ENCODE peak calls at places on chromosomes 11 and 22, in nine cellular contexts. V, W, A, C, H, L, Y, B and F are unnamed samples.

GRCh38 chr11:73145986-73146575 is 4.0 kb upstream of the FCHSD2 start:
- DNase-seq in V (no peak), W (no peak), A (no peak), C (peak), H (no peak), L (no peak), Y (no peak), B (peak), F (no peak)

GRCh38 chr11:110297082-110297725 is 790 bp upstream of the RDX start:
- DNase-seq in V (no peak), W (no peak), A (no peak), C (no peak), H (no peak), L (peak), Y (peak), B (no peak), F (no peak)

GRCh38 chr11:32297629-32298028 is 137.7 kb downstream of the WT1 start:
- DNase-seq in V (no peak), W (no peak), A (no peak), C (no peak), H (peak), L (peak), Y (peak), B (no peak), F (no peak)

GRCh38 chr11:6825333-6825744 is 20.1 kb upstream of the OR10A5 start:
- DNase-seq in V (no peak), W (no peak), A (no peak), C (no peak), H (no peak), L (peak), Y (peak), B (no peak), F (no peak)

GRCh38 chr11:115845872-115846271 is 341.7 kb upstream of the CADM1 start:
- DNase-seq in V (no peak), W (no peak), A (no peak), C (no peak), H (no peak), L (no peak), Y (no peak), B (no peak), F (no peak)

GRCh38 chr11:73576226-73576625 is 21.7 kb downstream of the FAM168A start:
- DNase-seq in V (no peak), W (no peak), A (no peak), C (no peak), H (no peak), L (no peak), Y (no peak), B (no peak), F (no peak)

GRCh38 chr11:86177319-86177718 is 67.2 kb upstream of the EED start:
- DNase-seq in V (no peak), W (no peak), A (no peak), C (no peak), H (no peak), L (no peak), Y (no peak), B (no peak), F (no peak)

GRCh38 chr11:10164621-10165020 is 129.4 kb downstream of the SBF2 start:
- DNase-seq in V (no peak), W (no peak), A (no peak), C (no peak), H (no peak), L (no peak), Y (no peak), B (no peak), F (no peak)

GRCh38 chr11:48880021-48880441 is 103.7 kb downstream of the TRIM51G start:
- DNase-seq in V (no peak), W (no peak), A (no peak), C (no peak), H (no peak), L (no peak), Y (no peak), B (no peak), F (no peak)

GRCh38 chr11:93895106-93895862 is 44.9 kb upstream of the VSTM5 start:
- DNase-seq in V (peak), W (peak), A (peak), C (peak), H (peak), L (peak), Y (peak), B (no peak), F (peak)

GRCh38 chr11:2392241-2392959 is 8.2 kb upstream of the TSSC4 start:
- DNase-seq in V (no peak), W (no peak), A (no peak), C (no peak), H (no peak), L (no peak), Y (no peak), B (no peak), F (no peak)

GRCh38 chr22:49011379-49011768 is 816.3 kb downstream of the BRD1 start:
- DNase-seq in V (no peak), W (no peak), A (peak), C (no peak), H (no peak), L (no peak), Y (no peak), B (peak), F (no peak)

GRCh38 chr22:25709758-25710157 is 32.2 kb upstream of the MYO18B start:
- DNase-seq in V (no peak), W (no peak), A (no peak), C (no peak), H (peak), L (no peak), Y (no peak), B (no peak), F (peak)

GRCh38 chr11:78586452-78587046 is 11.9 kb upstream of the NARS2 start:
- DNase-seq in V (no peak), W (no peak), A (no peak), C (no peak), H (peak), L (peak), Y (peak), B (no peak), F (no peak)

GRCh38 chr11:72655896-72656464 is 18.2 kb downstream of the PDE2A start:
- DNase-seq in V (no peak), W (no peak), A (no peak), C (no peak), H (no peak), L (no peak), Y (no peak), B (no peak), F (no peak)

GRCh38 chr11:69003866-69004311 is 9.2 kb downstream of the MRGPRF start:
- DNase-seq in V (no peak), W (no peak), A (no peak), C (no peak), H (no peak), L (no peak), Y (no peak), B (no peak), F (no peak)

GRCh38 chr11:11250470-11250869 is 102.6 kb downstream of the CSNK2A3 start:
- DNase-seq in V (peak), W (no peak), A (no peak), C (no peak), H (peak), L (no peak), Y (no peak), B (no peak), F (no peak)

GRCh38 chr22:37333724-37334460 is 51.6 kb downstream of the CYTH4 start:
- DNase-seq in V (no peak), W (no peak), A (no peak), C (no peak), H (no peak), L (no peak), Y (no peak), B (no peak), F (no peak)

GRCh38 chr11:8006349-8006977 is 19.3 kb downstream of the EIF3F start:
- DNase-seq in V (peak), W (peak), A (peak), C (peak), H (peak), L (peak), Y (peak), B (peak), F (peak)

GRCh38 chr11:126378763-126379162 is 23.3 kb downstream of the ST3GAL4 start:
- DNase-seq in V (no peak), W (no peak), A (no peak), C (no peak), H (no peak), L (no peak), Y (peak), B (no peak), F (no peak)

GRCh38 chr22:46734830-46735453 is 3.1 kb downstream of the CERK start:
- DNase-seq in V (no peak), W (no peak), A (peak), C (peak), H (peak), L (peak), Y (no peak), B (peak), F (peak)

GRCh38 chr22:33917744-33918406 is 2.4 kb downstream of the LARGE1 start:
- DNase-seq in V (no peak), W (no peak), A (no peak), C (no peak), H (peak), L (peak), Y (peak), B (no peak), F (peak)

GRCh38 chr11:88494857-88495256 is 157.3 kb upstream of the CTSC start:
- DNase-seq in V (no peak), W (no peak), A (no peak), C (no peak), H (peak), L (peak), Y (no peak), B (no peak), F (no peak)

GRCh38 chr11:82829101-82829500 is 71.1 kb downstream of the PRCP start:
- DNase-seq in V (no peak), W (no peak), A (no peak), C (no peak), H (no peak), L (no peak), Y (no peak), B (no peak), F (no peak)

GRCh38 chr11:13016415-13016814 is 7.3 kb downstream of the RASSF10 start:
- DNase-seq in V (no peak), W (no peak), A (peak), C (no peak), H (peak), L (peak), Y (no peak), B (no peak), F (no peak)

GRCh38 chr22:31585161-31585859 is 76.7 kb downstream of the PISD start:
- DNase-seq in V (no peak), W (no peak), A (no peak), C (no peak), H (no peak), L (peak), Y (peak), B (no peak), F (no peak)

GRCh38 chr22:41290262-41291221 is 4.6 kb upstream of the RANGAP1 start:
- DNase-seq in V (peak), W (peak), A (no peak), C (no peak), H (no peak), L (no peak), Y (peak), B (no peak), F (no peak)

GRCh38 chr11:57763568-57763967 is 2.0 kb downstream of the CTNND1 start:
- DNase-seq in V (no peak), W (no peak), A (peak), C (no peak), H (no peak), L (no peak), Y (peak), B (no peak), F (no peak)

GRCh38 chr11:74269161-74269809 is 42.2 kb downstream of the P4HA3 start:
- DNase-seq in V (no peak), W (no peak), A (no peak), C (no peak), H (no peak), L (peak), Y (peak), B (no peak), F (no peak)

GRCh38 chr11:69263736-69264052 is 30.3 kb upstream of the MYEOV start:
- DNase-seq in V (no peak), W (no peak), A (no peak), C (no peak), H (no peak), L (no peak), Y (no peak), B (no peak), F (no peak)

GRCh38 chr11:79263001-79263400 is 177.8 kb downstream of the TENM4 start:
- DNase-seq in V (no peak), W (no peak), A (no peak), C (no peak), H (no peak), L (no peak), Y (peak), B (peak), F (no peak)

GRCh38 chr11:74157169-74157568 is 13.6 kb downstream of the C2CD3 start:
- DNase-seq in V (no peak), W (no peak), A (no peak), C (no peak), H (no peak), L (no peak), Y (peak), B (no peak), F (no peak)

GRCh38 chr22:32308191-32308590 is 49.5 kb upstream of the RFPL3 start:
- DNase-seq in V (no peak), W (no peak), A (no peak), C (no peak), H (no peak), L (no peak), Y (no peak), B (no peak), F (no peak)

GRCh38 chr11:79413258-79413657 is 27.6 kb downstream of the TENM4 start:
- DNase-seq in V (peak), W (no peak), A (peak), C (peak), H (no peak), L (peak), Y (peak), B (peak), F (no peak)

DNA sequence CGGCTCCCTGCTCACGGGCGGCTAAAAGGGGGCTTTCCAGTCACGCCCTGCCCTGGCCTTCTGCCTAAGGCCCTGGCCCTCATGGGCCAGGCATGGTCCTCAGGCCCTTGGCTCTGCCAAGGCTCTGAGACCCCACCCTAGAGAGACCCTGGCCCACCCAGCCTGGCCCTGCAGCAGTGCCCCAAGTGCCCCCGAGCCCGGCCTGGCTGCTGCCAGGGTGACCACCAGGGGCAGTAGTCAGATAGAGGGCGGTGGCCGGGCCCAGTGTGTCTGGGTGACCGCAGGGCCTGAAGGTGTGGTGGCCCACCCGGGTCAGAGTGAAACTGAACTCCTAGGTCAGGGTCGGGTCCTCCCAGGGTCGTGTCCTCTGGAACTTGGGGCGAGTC is 29.4 kb upstream of the CCDC188 start:
- DNase-seq in V (no peak), W (no peak), A (no peak), C (no peak), H (no peak), L (no peak), Y (no peak), B (no peak), F (no peak)
- TF ChIP-seq CTCF in V (peak), W (peak), A (no peak), C (no peak), H (no peak), L (peak), Y (peak), B (no peak), F (peak)

GRCh38 chr22:30357650-30358215 is 926 bp downstream of the CCDC157 start:
- DNase-seq in V (no peak), W (no peak), A (no peak), C (no peak), H (no peak), L (no peak), Y (no peak), B (no peak), F (no peak)
- H3K4me3 ChIP-seq in V (peak), W (peak), A (peak), C (no peak), H (no peak), L (no peak), Y (no peak), B (peak), F (no peak)

GRCh38 chr11:34358666-34359547 is 1.1 kb upstream of the ABTB2 start:
- DNase-seq in V (no peak), W (peak), A (peak), C (peak), H (peak), L (peak), Y (peak), B (peak), F (no peak)

GRCh38 chr11:34360056-34360455 is 2.2 kb upstream of the ABTB2 start:
- DNase-seq in V (no peak), W (no peak), A (no peak), C (no peak), H (no peak), L (no peak), Y (no peak), B (no peak), F (no peak)

GRCh38 chr11:34357646-34358257 is at the start of gene ABTB2:
- DNase-seq in V (peak), W (peak), A (peak), C (peak), H (peak), L (peak), Y (peak), B (peak), F (peak)

GRCh38 chr11:34358258-34358665 is 452 bp upstream of the ABTB2 start:
- DNase-seq in V (no peak), W (no peak), A (peak), C (peak), H (no peak), L (peak), Y (peak), B (peak), F (no peak)

DNA sequence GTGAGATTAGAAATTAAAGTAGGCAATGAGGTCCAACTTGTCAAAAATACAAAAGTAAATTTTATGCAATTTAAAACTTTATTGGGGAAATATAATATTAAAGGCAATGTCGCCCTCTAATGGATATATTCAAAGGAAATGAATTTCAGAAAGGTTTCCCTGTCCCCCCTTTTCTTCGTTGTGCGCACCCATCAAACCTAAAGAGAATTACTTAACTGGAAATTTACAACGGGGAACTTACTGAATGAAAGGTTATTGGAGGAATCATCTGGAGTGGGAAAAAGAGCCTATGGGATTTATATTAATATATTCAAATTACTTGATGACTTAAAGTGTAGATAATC is 1.7 kb upstream of the ABTB2 start:
- DNase-seq in V (no peak), W (no peak), A (no peak), C (peak), H (no peak), L (no peak), Y (no peak), B (no peak), F (no peak)
- TF ChIP-seq CTCF in V (no peak), W (peak), A (peak), C (peak), H (no peak), L (no peak), Y (no peak), B (no peak), F (no peak)

GRCh38 chr11:102831709-102832492 is 11.5 kb downstream of the MMP3 start:
- DNase-seq in V (no peak), W (no peak), A (no peak), C (no peak), H (no peak), L (no peak), Y (no peak), B (no peak), F (no peak)
- H3K4me3 ChIP-seq in V (peak), W (peak), A (no peak), C (no peak), H (no peak), L (no peak), Y (no peak), B (peak), F (no peak)

DNA sequence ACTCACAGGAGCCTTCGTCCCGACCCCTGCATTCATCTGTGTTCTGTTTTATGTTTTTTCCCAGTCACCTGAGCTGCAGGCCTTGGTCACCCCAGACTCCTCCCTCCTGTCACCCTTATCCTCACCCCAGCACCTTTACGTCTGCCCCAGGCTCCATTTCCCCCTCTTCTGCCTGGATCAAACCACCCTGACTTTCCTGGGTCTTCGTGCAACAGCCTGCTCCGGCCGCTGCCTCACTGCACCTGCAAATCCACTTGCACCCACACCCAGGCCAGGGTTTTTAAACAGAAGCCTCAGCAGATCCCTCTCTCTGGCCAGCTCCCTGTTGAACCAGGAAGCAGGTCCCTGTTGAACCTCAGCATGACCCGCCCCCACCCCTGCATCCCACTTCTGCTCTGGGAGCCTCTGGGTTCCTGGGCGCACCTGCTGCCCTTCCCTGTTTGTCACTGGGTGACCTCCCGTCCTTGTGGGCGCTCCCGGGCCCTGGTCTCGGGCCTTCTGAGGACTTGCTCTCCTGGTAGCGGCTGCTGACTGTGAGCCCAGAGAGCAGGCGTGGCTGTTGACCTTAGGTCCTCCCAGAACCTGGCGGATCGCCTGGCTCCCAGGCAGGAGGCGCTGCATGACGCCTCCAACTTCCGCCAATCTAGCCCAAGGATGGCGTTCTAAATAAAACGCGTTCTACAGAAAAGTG is 12.8 kb downstream of the MAPK8IP2 start:
- DNase-seq in V (no peak), W (no peak), A (peak), C (peak), H (no peak), L (no peak), Y (no peak), B (peak), F (no peak)
- TF ChIP-seq CTCF in V (no peak), W (no peak), A (no peak), C (peak), H (no peak), L (no peak), Y (no peak), B (no peak), F (no peak)

GRCh38 chr11:118311518-118311917 is 7.0 kb downstream of the CD3E start:
- DNase-seq in V (no peak), W (no peak), A (no peak), C (no peak), H (no peak), L (no peak), Y (no peak), B (no peak), F (no peak)

GRCh38 chr11:118313242-118313641 is 8.7 kb downstream of the CD3E start:
- DNase-seq in V (no peak), W (no peak), A (no peak), C (no peak), H (no peak), L (peak), Y (peak), B (no peak), F (no peak)

GRCh38 chr11:118312328-118312727 is 7.8 kb downstream of the CD3E start:
- DNase-seq in V (no peak), W (no peak), A (no peak), C (no peak), H (no peak), L (no peak), Y (no peak), B (no peak), F (no peak)

GRCh38 chr11:118318112-118319030 is 13.8 kb downstream of the CD3E start:
- DNase-seq in V (no peak), W (no peak), A (no peak), C (no peak), H (no peak), L (peak), Y (no peak), B (no peak), F (no peak)

GRCh38 chr11:118314985-118315384 is 10.5 kb downstream of the CD3E start:
- DNase-seq in V (no peak), W (no peak), A (no peak), C (no peak), H (no peak), L (no peak), Y (no peak), B (no peak), F (no peak)
- H3K4me3 ChIP-seq in V (no peak), W (no peak), A (no peak), C (no peak), H (no peak), L (no peak), Y (no peak), B (no peak), F (no peak)

GRCh38 chr11:15327786-15328231 is 213.1 kb downstream of the INSC start:
- DNase-seq in V (no peak), W (no peak), A (peak), C (peak), H (peak), L (peak), Y (peak), B (peak), F (no peak)
- TF ChIP-seq CTCF in V (peak), W (peak), A (peak), C (peak), H (peak), L (peak), Y (peak), B (no peak), F (peak)

GRCh38 chr22:39898997-39899396 is 1.9 kb upstream of the GRAP2 start:
- DNase-seq in V (no peak), W (no peak), A (no peak), C (no peak), H (peak), L (peak), Y (no peak), B (no peak), F (peak)

GRCh38 chr22:39900306-39901227 is at the start of gene GRAP2:
- DNase-seq in V (no peak), W (no peak), A (no peak), C (no peak), H (peak), L (peak), Y (no peak), B (no peak), F (peak)

GRCh38 chr22:39897841-39898240 is 3.0 kb upstream of the GRAP2 start:
- DNase-seq in V (no peak), W (no peak), A (no peak), C (no peak), H (no peak), L (no peak), Y (no peak), B (no peak), F (no peak)

GRCh38 chr22:39904864-39905263 is 4.0 kb downstream of the GRAP2 start:
- DNase-seq in V (no peak), W (no peak), A (no peak), C (no peak), H (no peak), L (no peak), Y (no peak), B (no peak), F (no peak)

GRCh38 chr22:39901519-39902146 is 749 bp downstream of the GRAP2 start:
- DNase-seq in V (no peak), W (no peak), A (no peak), C (no peak), H (no peak), L (no peak), Y (no peak), B (no peak), F (no peak)
- H3K4me3 ChIP-seq in V (no peak), W (no peak), A (no peak), C (no peak), H (peak), L (no peak), Y (no peak), B (peak), F (peak)